ENCODE peak calls at places on chromosomes 4 and X, in four cellular contexts. One of them, this sample, is unnamed.

GRCh38 chrX:4550018-4550417 is 836.6 kb upstream of the PRKX start:
- DNase-seq in K562: no peak
- DNase-seq in HepG2: no peak
- DNase-seq in HCT116: no peak
- DNase-seq in this sample: no peak

GRCh38 chrX:18945488-18945887 is 38.4 kb downstream of the PHKA2 start:
- DNase-seq in HepG2: no peak
- DNase-seq in HCT116: no peak
- DNase-seq in K562: no peak
- DNase-seq in this sample: no peak

GRCh38 chrX:21798677-21799219 is 40.7 kb upstream of the MBTPS2 start:
- DNase-seq in HCT116: peak; percentile 84
- DNase-seq in K562: no peak
- DNase-seq in HepG2: peak; percentile 66
- DNase-seq in this sample: peak; percentile 30

GRCh38 chr4:84938316-84938715 is 28.2 kb downstream of the WDFY3 start:
- DNase-seq in K562: no peak
- DNase-seq in HCT116: no peak
- DNase-seq in HepG2: peak; percentile 15
- DNase-seq in this sample: no peak

GRCh38 chr4:180665994-180666818 is 1577.0 kb upstream of the TENM3 start:
- DNase-seq in HCT116: peak; percentile 76
- DNase-seq in K562: peak; percentile 45
- DNase-seq in HepG2: peak; percentile 47
- DNase-seq in this sample: peak; percentile 18

GRCh38 chr4:186854256-186854655 is 130.6 kb upstream of the FAT1 start:
- DNase-seq in K562: no peak
- DNase-seq in HepG2: no peak
- DNase-seq in HCT116: no peak
- DNase-seq in this sample: no peak

GRCh38 chr4:25702848-25703247 is 47.2 kb downstream of the SLC34A2 start:
- DNase-seq in K562: no peak
- DNase-seq in HCT116: no peak
- DNase-seq in HepG2: no peak
- DNase-seq in this sample: no peak

GRCh38 chrX:115525486-115525885 is 35.5 kb upstream of the PLS3 start:
- DNase-seq in HepG2: no peak
- DNase-seq in HCT116: no peak
- DNase-seq in K562: no peak
- DNase-seq in this sample: no peak

GRCh38 chr4:680931-681645 is 6.7 kb downstream of the MYL5 start:
- DNase-seq in HepG2: no peak
- DNase-seq in HCT116: no peak
- DNase-seq in K562: peak; percentile 87
- DNase-seq in this sample: no peak

GRCh38 chr4:123939621-123940020 is 543.0 kb downstream of the SPRY1 start:
- DNase-seq in HepG2: no peak
- DNase-seq in K562: no peak
- DNase-seq in HCT116: peak; percentile 13
- DNase-seq in this sample: peak; percentile 5

GRCh38 chr4:141306331-141306730 is 85.6 kb downstream of the ZNF330 start:
- DNase-seq in HCT116: no peak
- DNase-seq in K562: no peak
- DNase-seq in HepG2: no peak
- DNase-seq in this sample: no peak

GRCh38 chr4:183330841-183331240 is 8.6 kb upstream of the CLDN24 start:
- DNase-seq in HCT116: no peak
- DNase-seq in HepG2: no peak
- DNase-seq in K562: no peak
- DNase-seq in this sample: no peak

DNA sequence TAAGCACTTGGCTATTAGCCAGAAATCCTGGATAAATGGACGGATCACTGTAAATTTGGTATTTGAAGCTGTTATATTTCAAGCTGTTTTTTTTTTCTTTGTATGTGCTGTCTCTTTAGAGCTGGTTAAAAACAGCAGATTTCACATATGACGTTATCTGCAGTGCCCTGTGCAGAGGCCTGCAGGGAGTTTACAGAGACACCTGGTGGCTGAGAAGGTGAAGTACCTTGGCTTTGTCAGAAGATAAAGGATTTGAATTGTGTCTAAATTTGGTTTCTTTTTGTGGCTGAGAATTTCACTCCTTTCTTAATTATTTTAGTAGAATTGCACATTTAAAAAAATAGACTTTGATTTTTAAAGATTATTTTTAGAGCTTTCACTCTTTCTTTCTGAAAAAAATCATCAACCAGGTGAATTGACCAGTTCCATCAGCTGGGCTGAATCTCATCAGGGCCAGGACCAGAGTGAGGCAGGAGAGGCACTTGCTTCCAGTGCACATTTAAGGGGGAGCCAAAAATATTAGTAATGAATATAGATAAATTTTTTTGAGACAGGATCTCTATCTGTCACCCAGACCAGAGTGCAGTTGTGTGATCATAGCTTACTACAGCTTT is 9.6 kb upstream of the CHRNA9 start:
- DNase-seq in HepG2: peak; percentile 54
- DNase-seq in HCT116: peak; percentile 58
- DNase-seq in K562: peak; percentile 79
- DNase-seq in this sample: no peak
- TF ChIP-seq SIN3A in HepG2: no peak
- TF ChIP-seq SIN3A in HCT116: no peak
- TF ChIP-seq SIN3A in K562: no peak
- TF ChIP-seq SIN3A in this sample: no peak

GRCh38 chr4:15451181-15451865 is 18.4 kb upstream of the CC2D2A start:
- DNase-seq in K562: no peak
- DNase-seq in HCT116: no peak
- DNase-seq in HepG2: no peak
- DNase-seq in this sample: no peak
- TF ChIP-seq TCF7L2 in K562: no peak
- TF ChIP-seq TCF7L2 in HCT116: no peak
- TF ChIP-seq TCF7L2 in HepG2: no peak
- TF ChIP-seq TCF7L2 in this sample: no peak

DNA sequence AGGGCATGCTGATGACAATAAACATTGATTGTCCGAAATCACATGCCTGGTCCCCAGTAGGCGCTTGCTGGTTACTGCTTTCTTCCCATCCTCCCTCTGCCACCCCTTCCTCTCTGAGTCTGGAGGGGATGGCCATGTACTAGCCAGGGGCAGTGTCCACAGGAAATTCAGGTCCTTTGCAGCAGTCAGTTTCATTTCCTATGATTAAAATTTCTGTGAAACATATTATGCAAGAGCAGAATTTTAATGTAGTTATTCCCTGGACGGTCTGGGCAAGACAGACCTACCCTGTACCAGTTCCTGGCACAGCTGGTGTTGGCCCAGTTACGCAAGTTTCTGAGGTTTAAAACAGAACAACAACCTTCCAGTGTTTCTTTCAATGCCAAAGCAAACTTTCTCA is 28.2 kb upstream of the TLR2 start:
- DNase-seq in HepG2: no peak
- DNase-seq in K562: no peak
- DNase-seq in HCT116: no peak
- DNase-seq in this sample: no peak
- TF ChIP-seq POLR2AphosphoS5 in HepG2: no peak
- TF ChIP-seq POLR2AphosphoS5 in K562: no peak
- TF ChIP-seq POLR2AphosphoS5 in HCT116: no peak
- TF ChIP-seq POLR2AphosphoS5 in this sample: no peak

DNA sequence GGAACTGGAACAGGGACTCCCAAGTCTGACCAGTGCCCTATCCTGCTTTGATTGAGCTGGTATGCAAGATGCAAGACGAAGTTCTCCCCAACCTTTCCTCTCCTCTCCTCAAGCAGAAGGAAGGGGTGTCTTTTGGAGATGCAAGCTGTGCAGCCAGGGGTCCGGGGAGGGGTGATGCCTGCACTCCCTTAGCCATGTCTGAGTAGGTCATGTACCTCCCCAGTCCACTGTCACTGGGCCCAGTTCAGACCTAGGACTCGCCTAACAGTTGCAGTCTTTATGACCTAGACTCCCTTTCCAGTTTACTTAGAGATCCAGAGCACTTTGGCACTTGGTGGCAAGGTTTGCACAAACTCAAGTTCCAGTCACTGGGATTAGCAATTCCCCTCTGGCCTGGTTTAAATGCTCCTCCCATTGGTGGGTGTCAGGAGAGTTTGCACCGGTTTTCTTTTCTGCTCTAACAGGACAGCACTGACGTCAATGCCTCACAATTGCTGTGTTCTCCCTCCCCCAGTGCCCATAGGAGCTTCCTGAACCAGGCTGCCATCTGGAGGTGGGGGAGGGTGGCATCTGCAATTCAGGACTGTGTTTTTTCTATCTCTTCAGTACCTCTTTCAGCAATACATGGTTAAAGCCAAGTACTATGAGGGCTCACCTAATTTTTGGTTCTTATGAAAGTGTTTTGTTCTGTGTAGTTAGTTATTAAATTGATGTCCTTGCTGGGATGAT is 782.2 kb downstream of the ARAP2 start:
- DNase-seq in HepG2: no peak
- DNase-seq in K562: no peak
- DNase-seq in HCT116: no peak
- DNase-seq in this sample: no peak
- TF ChIP-seq SIN3A in HepG2: no peak
- TF ChIP-seq SIN3A in K562: no peak
- TF ChIP-seq SIN3A in HCT116: no peak
- TF ChIP-seq SIN3A in this sample: no peak

DNA sequence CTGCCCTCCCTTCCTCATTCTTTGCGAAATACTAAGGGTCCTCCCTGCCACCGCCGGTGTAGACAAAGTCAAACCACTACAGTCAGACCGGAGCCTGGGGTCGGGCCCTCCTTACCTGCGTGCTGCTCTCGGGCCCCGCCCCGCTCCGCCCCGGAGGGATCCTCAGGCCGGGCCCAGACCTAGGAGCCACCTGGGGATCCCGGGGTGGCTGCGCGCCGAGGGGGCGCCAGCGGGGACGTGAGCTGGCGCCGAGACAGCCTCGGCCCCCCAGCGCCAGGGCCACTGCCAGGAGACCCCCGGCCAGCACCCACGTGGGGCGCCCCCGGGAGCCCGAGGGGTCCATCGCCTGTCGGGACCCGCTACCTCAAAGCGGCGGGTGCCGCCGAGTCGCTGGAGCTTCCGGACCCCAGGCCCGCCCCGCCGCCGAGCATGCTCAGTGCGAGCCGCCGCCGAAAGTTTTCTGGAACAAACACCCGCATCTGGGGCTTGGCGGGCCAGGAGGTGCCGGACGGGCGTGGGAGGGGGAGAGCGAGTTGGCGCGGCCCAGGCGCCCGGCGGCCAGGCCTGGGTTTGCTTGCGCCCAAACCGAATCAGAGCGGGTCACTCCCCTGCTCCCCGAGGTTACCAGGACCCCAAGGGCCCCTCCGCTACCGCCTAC is at the start of gene EVC2:
- DNase-seq in HepG2: no peak
- DNase-seq in HCT116: no peak
- DNase-seq in K562: peak; percentile 48
- DNase-seq in this sample: no peak
- TF ChIP-seq TCF7L2 in HepG2: no peak
- TF ChIP-seq TCF7L2 in HCT116: no peak
- TF ChIP-seq TCF7L2 in K562: no peak
- TF ChIP-seq TCF7L2 in this sample: no peak

GRCh38 chr4:39458505-39459300 is at the start of the genes LIAS and RPL9:
- DNase-seq in HepG2: peak; percentile 96
- DNase-seq in HCT116: peak; percentile 99
- DNase-seq in K562: peak; percentile 99
- DNase-seq in this sample: peak; percentile 96
- TF ChIP-seq POLR2AphosphoS5 in HepG2: peak; percentile 98
- TF ChIP-seq POLR2AphosphoS5 in HCT116: peak; percentile 98
- TF ChIP-seq POLR2AphosphoS5 in K562: peak; percentile 97
- TF ChIP-seq POLR2AphosphoS5 in this sample: peak; percentile 97

GRCh38 chr4:1961038-1961437 is 47.7 kb downstream of the NELFA start:
- DNase-seq in HepG2: no peak
- DNase-seq in HCT116: no peak
- DNase-seq in K562: no peak
- DNase-seq in this sample: no peak

GRCh38 chr4:1956631-1957030 is 52.1 kb downstream of the NELFA start:
- DNase-seq in HCT116: no peak
- DNase-seq in HepG2: no peak
- DNase-seq in K562: no peak
- DNase-seq in this sample: no peak

GRCh38 chr4:1960170-1960825 is 48.5 kb downstream of the NELFA start:
- DNase-seq in HepG2: no peak
- DNase-seq in K562: no peak
- DNase-seq in HCT116: no peak
- DNase-seq in this sample: no peak

GRCh38 chr4:1958276-1959103 is 50.3 kb downstream of the NELFA start:
- DNase-seq in HepG2: no peak
- DNase-seq in K562: no peak
- DNase-seq in HCT116: no peak
- DNase-seq in this sample: no peak

GRCh38 chr4:1959104-1959384 is 49.7 kb downstream of the NELFA start:
- DNase-seq in HepG2: no peak
- DNase-seq in K562: no peak
- DNase-seq in HCT116: no peak
- DNase-seq in this sample: no peak
- TF ChIP-seq SIN3A in HepG2: no peak
- TF ChIP-seq SIN3A in K562: no peak
- TF ChIP-seq SIN3A in HCT116: no peak
- TF ChIP-seq SIN3A in this sample: no peak

DNA sequence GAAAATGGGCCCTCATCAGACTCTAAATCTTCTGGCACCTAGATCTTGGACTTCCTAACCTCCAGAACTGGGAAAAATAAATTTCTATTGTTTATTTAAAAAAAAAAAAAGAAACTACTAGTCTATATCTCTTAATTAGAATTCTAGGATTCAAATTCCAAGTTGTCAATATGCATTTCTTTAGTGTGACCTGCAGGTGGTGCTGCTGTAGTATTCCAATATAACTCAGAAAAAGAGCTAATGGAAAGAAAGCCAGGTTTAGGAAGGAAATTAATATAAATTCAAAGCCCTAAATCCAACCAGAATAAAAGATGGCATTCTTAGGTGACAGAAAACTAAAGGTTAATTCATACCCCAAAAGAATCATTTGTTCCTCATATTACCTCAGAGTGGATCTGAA is 80.0 kb upstream of the NALF2 start:
- DNase-seq in K562: peak; percentile 8
- DNase-seq in HepG2: peak; percentile 4
- DNase-seq in HCT116: peak; percentile 2
- DNase-seq in this sample: no peak
- TF ChIP-seq TCF7L2 in K562: no peak
- TF ChIP-seq TCF7L2 in HepG2: no peak
- TF ChIP-seq TCF7L2 in HCT116: no peak
- TF ChIP-seq TCF7L2 in this sample: no peak

DNA sequence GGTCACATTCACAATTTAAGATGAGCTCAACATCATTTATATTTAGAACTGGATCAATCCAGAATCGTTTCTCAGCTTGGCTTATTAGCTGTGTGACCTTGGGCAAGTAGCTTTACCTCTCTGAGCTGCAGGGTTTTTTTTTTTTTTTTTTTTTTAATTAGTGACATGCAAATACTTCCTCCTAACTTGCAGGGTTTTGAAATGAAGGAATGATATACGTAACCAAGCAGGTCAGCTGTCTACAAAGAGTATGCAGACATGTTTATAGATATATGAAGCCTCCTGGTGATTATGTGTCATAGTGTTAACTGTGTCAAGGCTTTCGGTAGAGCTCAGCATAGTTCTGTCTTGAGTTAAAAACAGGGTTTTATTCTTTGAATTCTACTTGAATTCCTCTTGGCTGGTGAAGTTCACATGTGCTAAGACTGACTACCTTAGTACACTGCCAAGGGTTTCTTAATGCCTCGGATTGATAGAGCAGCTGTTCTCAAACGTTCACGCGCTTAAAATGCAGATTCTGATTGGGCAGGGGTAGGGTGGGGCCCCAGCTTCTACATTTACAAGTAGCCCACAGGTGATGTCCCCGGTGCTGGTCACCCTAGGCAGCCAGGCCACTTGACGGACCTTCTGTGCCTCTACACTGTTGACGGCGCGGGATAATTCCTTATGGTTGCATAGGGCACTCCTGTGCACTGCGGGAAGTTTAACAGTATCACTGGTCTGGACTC is 645 bp upstream of the STS start:
- DNase-seq in HepG2: no peak
- DNase-seq in K562: peak; percentile 43
- DNase-seq in HCT116: no peak
- DNase-seq in this sample: no peak
- TF ChIP-seq POLR2AphosphoS5 in HepG2: no peak
- TF ChIP-seq POLR2AphosphoS5 in K562: no peak
- TF ChIP-seq POLR2AphosphoS5 in HCT116: no peak
- TF ChIP-seq POLR2AphosphoS5 in this sample: no peak